ENCODE peak calls at places on chromosomes 4 and X, in ten cellular contexts. J is kidney, R is A549, V is Peyer's patch, X is Calu3, W is tibial nerve, F is GM12864, N is uterus, L is IMR-90, E is spleen. K is an unnamed sample.
A peak's percentile ranks its signal among the peaks of the same experiment; 100 is the strongest.

GRCh38 chr4:93184093-93184492 is 644.5 kb upstream of the ATOH1 start:
- DNase-seq in J (no peak), N (no peak), L (no peak), W (no peak), E (no peak), F (no peak), V (no peak), X (no peak), R (no peak), K (no peak)

GRCh38 chr4:94271248-94271647 is 63.6 kb downstream of the SMARCAD1 start:
- DNase-seq in L (peak; percentile 7), F (no peak), J (no peak), E (no peak), X (no peak), N (no peak), R (no peak), V (no peak), W (no peak), K (no peak)

GRCh38 chr4:40251366-40251765 is 54.5 kb downstream of the RHOH start:
- DNase-seq in R (peak; percentile 42), V (no peak), L (no peak), F (no peak), W (no peak), E (no peak), X (no peak), N (no peak), J (no peak), K (no peak)

GRCh38 chrX:79367907-79368306 is 773 bp upstream of the ITM2A start:
- DNase-seq in E (no peak), W (no peak), X (no peak), L (no peak), R (no peak), J (no peak), F (no peak), V (no peak), N (no peak), K (no peak)

GRCh38 chr4:169121920-169122319 is 111.9 kb upstream of the CBR4 start:
- DNase-seq in X (no peak), N (no peak), R (no peak), V (no peak), E (no peak), L (no peak), W (no peak), J (peak; percentile 74), F (no peak), K (no peak)

GRCh38 chrX:139881572-139881971 is 51.3 kb downstream of the ATP11C start:
- DNase-seq in W (no peak), V (no peak), N (no peak), X (no peak), E (no peak), J (no peak), R (no peak), F (no peak), L (peak; percentile 46), K (no peak)

GRCh38 chr4:36900446-36900987 is 344.0 kb upstream of the NWD2 start:
- DNase-seq in L (no peak), N (no peak), E (no peak), X (no peak), R (no peak), J (no peak), F (no peak), W (no peak), V (no peak), K (no peak)

GRCh38 chrX:3501833-3502535 is 155.5 kb upstream of the MXRA5 start:
- DNase-seq in L (no peak), J (no peak), F (no peak), E (no peak), V (no peak), N (no peak), R (no peak), X (no peak), W (no peak), K (no peak)

GRCh38 chr4:109902559-109903251 is 10.0 kb upstream of the EGF start:
- DNase-seq in N (no peak), F (no peak), W (no peak), J (no peak), R (no peak), X (no peak), L (no peak), E (no peak), V (no peak), K (no peak)

GRCh38 chr4:40749717-40750460 is at the start of gene NSUN7:
- DNase-seq in E (peak; percentile 88), F (no peak), W (no peak), J (peak; percentile 92), R (peak; percentile 67), X (peak; percentile 87), N (peak; percentile 21), L (no peak), V (peak; percentile 55), K (peak; percentile 47)

GRCh38 chrX:150308532-150309157 is 54.5 kb upstream of the MAMLD1 start:
- DNase-seq in V (no peak), X (no peak), W (no peak), E (no peak), F (no peak), R (no peak), J (no peak), N (no peak), L (no peak), K (no peak)

GRCh38 chr4:95594629-95595028 is 45.9 kb upstream of the UNC5C start:
- DNase-seq in E (no peak), X (no peak), N (no peak), W (no peak), V (no peak), F (no peak), L (no peak), J (no peak), R (no peak), K (no peak)

GRCh38 chrX:42491145-42491907 is 286.6 kb downstream of the PPP1R2C start:
- DNase-seq in E (no peak), W (no peak), R (no peak), L (no peak), X (no peak), F (no peak), J (no peak), N (no peak), V (no peak), K (no peak)

GRCh38 chrX:102714994-102715393 is 2.7 kb downstream of the GPRASP2 start:
- DNase-seq in V (no peak), W (no peak), J (no peak), X (no peak), E (no peak), N (no peak), L (no peak), F (no peak), R (no peak), K (no peak)
- TF ChIP-seq CTCF in V (no peak), W (no peak), J (no peak), X (no peak), E (no peak), N (no peak), L (no peak), F (peak; percentile 8), R (no peak), K (no peak)

GRCh38 chr4:9898596-9899345 is 117.3 kb downstream of the DRD5 start:
- DNase-seq in J (no peak), E (no peak), R (peak; percentile 31), V (no peak), F (no peak), W (peak; percentile 10), L (peak; percentile 16), X (peak; percentile 18), N (no peak), K (peak; percentile 34)
- TF ChIP-seq CTCF in J (peak; percentile 42), E (no peak), R (no peak), V (peak; percentile 35), F (peak; percentile 23), W (no peak), L (no peak), X (no peak), N (no peak), K (no peak)

GRCh38 chr4:26573389-26573794 is 10.5 kb upstream of the TBC1D19 start:
- DNase-seq in F (no peak), X (no peak), R (peak; percentile 4), V (no peak), J (no peak), N (no peak), L (peak; percentile 46), E (no peak), W (no peak), K (no peak)
- TF ChIP-seq CTCF in F (no peak), X (no peak), R (no peak), V (no peak), J (no peak), N (no peak), L (no peak), E (no peak), W (no peak), K (no peak)

DNA sequence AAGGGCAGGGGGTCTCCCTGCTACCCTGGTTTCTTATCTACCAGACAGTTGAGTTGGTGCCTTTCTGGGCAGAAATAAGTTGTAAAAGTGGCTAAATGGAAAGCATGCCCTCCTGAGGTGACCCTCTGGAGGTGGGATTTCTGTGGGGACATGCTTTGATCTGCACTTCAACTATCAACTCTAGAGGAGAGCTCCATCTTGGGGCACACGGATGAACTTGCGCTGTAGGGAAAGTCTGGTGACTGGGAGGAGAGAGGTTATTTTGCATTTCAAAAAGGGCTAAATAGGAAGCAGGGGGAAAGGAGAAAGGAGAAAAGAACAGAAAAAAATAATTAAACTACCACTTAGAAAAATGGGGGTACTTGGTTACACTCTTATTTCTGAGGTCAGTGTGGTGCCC is 12.7 kb upstream of the RHOXF2B start:
- DNase-seq in N (no peak), X (no peak), J (no peak), L (no peak), F (no peak), E (no peak), W (no peak), R (peak; percentile 2), V (no peak), K (no peak)
- TF ChIP-seq CTCF in N (no peak), X (no peak), J (no peak), L (no peak), F (peak; percentile 23), E (no peak), W (no peak), R (no peak), V (no peak), K (no peak)

DNA sequence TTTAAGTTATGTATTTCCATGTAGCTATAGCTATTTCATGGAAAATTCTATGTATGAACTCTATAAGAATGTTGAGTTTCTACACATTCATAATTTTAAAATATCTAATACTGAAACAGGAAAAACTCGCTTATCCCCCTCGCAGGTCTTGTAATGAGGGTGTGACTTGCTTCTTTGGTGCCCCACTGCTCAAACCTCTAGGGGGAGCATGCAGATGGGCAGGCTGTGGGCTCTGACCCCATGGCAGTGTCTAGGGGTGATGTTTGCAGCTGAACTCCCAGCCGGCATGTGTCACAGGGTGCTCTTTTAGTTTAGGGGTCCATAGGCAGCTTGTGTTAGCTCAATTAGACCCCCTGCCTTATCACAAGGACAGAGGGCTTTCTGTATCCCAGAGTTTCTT is 1825.7 kb upstream of the ADGRL3 start:
- DNase-seq in L (no peak), F (no peak), V (no peak), N (no peak), J (peak; percentile 26), W (no peak), X (no peak), R (no peak), E (no peak), K (no peak)
- TF ChIP-seq CTCF in L (no peak), F (no peak), V (no peak), N (no peak), J (no peak), W (no peak), X (no peak), R (no peak), E (no peak), K (no peak)

DNA sequence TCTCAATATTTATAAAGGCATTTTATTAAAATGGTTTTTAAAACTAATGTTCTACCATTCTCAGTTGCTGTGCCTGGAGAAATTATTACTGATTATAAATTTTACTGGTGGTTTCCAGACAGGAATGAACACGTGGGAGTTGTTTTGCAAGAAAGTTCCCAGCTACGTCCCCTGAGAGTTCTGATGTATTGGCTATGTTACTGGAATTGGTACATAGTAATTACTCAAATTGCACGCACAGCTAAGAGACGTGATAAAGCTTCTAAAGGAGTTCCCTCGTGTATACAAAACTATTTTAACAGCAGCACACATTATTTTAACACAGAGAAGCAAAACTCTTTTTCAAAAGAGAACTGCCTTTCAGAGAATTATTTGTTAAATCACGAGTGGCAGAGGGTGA is 292.2 kb downstream of the NLGN4X start:
- DNase-seq in X (no peak), J (no peak), W (peak; percentile 41), E (no peak), L (no peak), R (no peak), N (no peak), V (no peak), F (no peak), K (no peak)
- TF ChIP-seq CTCF in X (no peak), J (no peak), W (no peak), E (no peak), L (no peak), R (no peak), N (no peak), V (no peak), F (no peak), K (no peak)

K was measured in GM20000.